ENCODE peak calls at places on chromosomes 16 and 17, in four cellular contexts. O, J, T and E are unnamed samples.

GRCh38 chr17:80789356-80789902 is 202.2 kb upstream of the CHMP6 start:
- DNase-seq in O (no peak), J (no peak), T (no peak), E (peak)

GRCh38 chr16:4328580-4329353 is 12.9 kb downstream of the GLIS2 start:
- DNase-seq in O (no peak), J (no peak), T (no peak), E (no peak)

GRCh38 chr16:9197957-9198661 is 106.7 kb downstream of the HAPSTR1 start:
- DNase-seq in O (no peak), J (no peak), T (no peak), E (no peak)

GRCh38 chr17:65813306-65813705 is 251.9 kb upstream of the AXIN2 start:
- DNase-seq in O (no peak), J (no peak), T (no peak), E (no peak)

GRCh38 chr16:68005786-68006286 is 6.6 kb upstream of the DPEP2 start:
- DNase-seq in O (peak), J (no peak), T (no peak), E (no peak)

GRCh38 chr16:8866118-8866883 is 2.5 kb downstream of the CARHSP1 start:
- DNase-seq in O (peak), J (peak), T (peak), E (no peak)

GRCh38 chr17:71413935-71414334 is 706.9 kb upstream of the SOX9 start:
- DNase-seq in O (no peak), J (no peak), T (no peak), E (no peak)

GRCh38 chr16:82629441-82630027 is 2.8 kb downstream of the CDH13 start:
- DNase-seq in O (no peak), J (no peak), T (no peak), E (no peak)

GRCh38 chr17:28379814-28380571 is 8.5 kb downstream of the SARM1 start:
- DNase-seq in O (no peak), J (peak), T (no peak), E (no peak)

GRCh38 chr16:9092282-9092962 is 978 bp downstream of the HAPSTR1 start:
- DNase-seq in O (peak), J (peak), T (no peak), E (peak)

GRCh38 chr17:70796757-70797156 is 627.4 kb downstream of the KCNJ2 start:
- DNase-seq in O (no peak), J (no peak), T (no peak), E (no peak)

GRCh38 chr16:51450913-51451312 is 299.8 kb upstream of the SALL1 start:
- DNase-seq in O (no peak), J (no peak), T (no peak), E (no peak)

GRCh38 chr16:67672739-67673662 is 6.4 kb downstream of the C16orf86 start:
- DNase-seq in O (peak), J (peak), T (no peak), E (peak)

GRCh38 chr17:6548578-6549330 is 7.6 kb downstream of the PITPNM3 start:
- DNase-seq in O (no peak), J (peak), T (no peak), E (no peak)

GRCh38 chr16:23842137-23842600 is 6.4 kb downstream of the PRKCB start:
- DNase-seq in O (no peak), J (no peak), T (no peak), E (no peak)

GRCh38 chr17:82449883-82450356 is 632 bp downstream of the CYBC1 start:
- DNase-seq in O (no peak), J (no peak), T (no peak), E (no peak)

GRCh38 chr17:82449136-82449882 is 1.2 kb downstream of the CYBC1 start:
- DNase-seq in O (no peak), J (no peak), T (no peak), E (no peak)

GRCh38 chr17:82446649-82447048 is 3.9 kb downstream of the CYBC1 start:
- DNase-seq in O (no peak), J (no peak), T (no peak), E (no peak)

GRCh38 chr17:82452162-82452561 is 1.6 kb upstream of the CYBC1 start:
- DNase-seq in O (no peak), J (no peak), T (no peak), E (no peak)

GRCh38 chr17:82450357-82451106 is at the start of gene CYBC1:
- DNase-seq in O (peak), J (peak), T (no peak), E (peak)
- TF ChIP-seq POLR2A in O (peak), J (peak), T (peak), E (peak)

GRCh38 chr16:46916980-46917379 is 32.8 kb downstream of the GPT2 start:
- DNase-seq in O (peak), J (peak), T (no peak), E (peak)

GRCh38 chr16:46920402-46921068 is 36.4 kb downstream of the GPT2 start:
- DNase-seq in O (no peak), J (peak), T (no peak), E (no peak)

GRCh38 chr16:46918400-46918799 is 34.2 kb downstream of the GPT2 start:
- DNase-seq in O (no peak), J (no peak), T (no peak), E (no peak)

GRCh38 chr16:46922239-46922638 is 38.1 kb downstream of the GPT2 start:
- DNase-seq in O (no peak), J (no peak), T (no peak), E (no peak)

DNA sequence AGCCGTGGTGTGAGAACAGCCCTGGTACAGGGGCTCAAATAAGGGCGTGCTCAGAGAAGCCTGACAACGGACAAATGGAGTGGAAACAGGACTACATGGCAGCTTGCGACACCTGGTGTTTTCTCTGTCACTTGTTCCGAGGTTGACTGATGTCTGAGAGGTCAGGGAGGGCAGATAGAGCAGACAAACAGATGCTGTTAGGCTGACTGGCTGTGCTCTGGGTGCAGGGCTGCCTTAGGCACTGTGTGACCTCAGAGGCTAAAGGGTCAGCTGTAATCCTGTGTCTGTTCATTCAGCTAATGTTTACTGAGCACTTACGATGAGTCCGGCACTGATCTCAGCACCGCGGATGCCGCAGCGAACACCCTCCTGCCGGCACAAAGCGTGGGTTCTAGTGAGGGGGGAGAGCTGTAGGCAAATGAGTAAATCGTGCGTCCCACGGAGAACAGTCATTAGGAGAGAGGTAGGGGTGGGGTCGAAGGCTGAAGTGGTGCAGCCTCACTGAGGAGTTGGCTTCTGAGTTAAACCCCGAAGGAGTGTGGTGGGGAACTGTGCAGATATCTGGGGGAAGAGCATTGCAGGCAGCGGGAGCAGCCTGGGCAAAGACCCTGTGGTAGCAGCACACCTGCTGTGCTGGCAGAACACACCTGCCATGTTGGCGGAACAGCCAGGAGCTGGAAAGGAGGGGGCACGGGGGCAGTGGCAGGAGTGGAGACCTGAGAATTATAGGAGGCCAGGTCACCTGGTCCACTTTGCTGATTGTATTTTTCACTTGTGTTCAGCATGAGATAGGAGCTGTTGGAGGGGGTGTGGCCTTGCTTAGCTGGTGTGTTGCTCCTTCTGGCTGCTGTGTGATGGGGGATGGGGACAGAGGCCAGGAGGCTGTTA is 35.0 kb downstream of the GPT2 start:
- DNase-seq in O (peak), J (peak), T (no peak), E (no peak)
- TF ChIP-seq RNF2 in O (no peak), J (no peak), T (no peak), E (no peak)

DNA sequence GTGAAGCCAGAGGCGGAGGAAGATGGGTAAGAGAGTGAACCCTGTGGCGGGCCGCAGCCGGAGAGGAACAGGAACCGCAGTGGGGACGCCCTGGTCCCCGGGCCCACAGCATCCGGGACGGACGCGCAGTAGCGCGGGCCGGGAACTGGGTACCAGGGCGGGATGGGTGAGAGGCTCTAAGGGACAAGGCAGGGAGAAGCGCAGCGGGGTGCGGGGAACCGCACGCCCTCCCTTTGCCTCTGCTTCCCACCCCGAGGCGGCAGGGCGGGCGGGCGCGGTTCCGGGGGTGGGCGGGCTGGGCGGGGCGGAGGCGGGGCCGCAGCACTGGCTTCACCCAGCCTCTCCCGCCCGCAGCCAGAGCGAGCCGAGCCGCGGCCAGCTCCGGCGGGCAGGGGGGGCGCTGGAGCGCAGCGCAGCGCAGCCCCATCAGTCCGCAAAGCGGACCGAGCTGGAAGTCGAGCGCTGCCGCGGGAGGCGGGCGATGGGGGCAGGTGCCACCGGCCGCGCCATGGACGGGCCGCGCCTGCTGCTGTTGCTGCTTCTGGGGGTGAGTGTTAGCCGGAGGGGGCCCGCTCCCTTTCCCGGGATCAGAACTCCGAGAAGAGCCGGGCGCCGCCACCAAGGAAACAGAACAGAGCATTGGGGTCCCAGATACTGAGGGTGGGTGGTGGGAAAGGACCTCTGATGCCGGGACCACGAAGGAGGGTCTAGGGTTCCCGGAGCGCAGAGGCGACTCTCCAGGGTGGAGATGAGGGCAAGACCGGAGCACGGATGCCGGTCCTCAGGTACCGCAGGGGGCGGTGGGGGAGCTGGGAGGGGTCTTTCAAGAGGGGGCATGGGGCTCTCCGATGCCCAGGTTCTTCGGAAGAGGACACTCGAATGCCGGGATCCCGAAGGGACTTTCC is at the start of gene NGFR:
- DNase-seq in O (peak), J (no peak), T (no peak), E (no peak)
- TF ChIP-seq POLR2A in O (no peak), J (no peak), T (peak), E (peak)

DNA sequence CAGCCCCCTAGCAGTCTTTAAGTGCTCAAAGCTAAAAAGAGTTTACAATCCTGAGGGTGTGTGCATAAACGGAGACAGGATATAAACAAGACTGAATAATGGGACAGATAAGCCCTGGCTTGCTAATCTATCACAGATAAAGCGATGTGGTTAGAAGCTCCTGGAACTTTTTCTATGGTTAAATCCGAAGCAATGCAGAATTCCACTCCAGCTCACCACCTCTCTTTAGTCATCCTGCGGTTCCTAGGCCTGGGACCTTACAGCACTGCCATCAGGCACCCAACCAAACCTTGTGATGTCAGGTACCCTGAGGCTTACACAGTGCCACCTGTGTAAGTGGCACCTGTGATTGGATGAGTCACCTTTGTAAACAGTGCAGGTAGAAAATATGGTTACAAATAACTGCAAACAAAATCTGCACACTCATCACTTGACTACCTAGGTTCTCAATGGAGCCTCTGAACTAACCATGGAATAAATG is 31.5 kb upstream of the B4GALNT2 start:
- DNase-seq in O (no peak), J (no peak), T (no peak), E (no peak)
- TF ChIP-seq RNF2 in O (no peak), J (no peak), T (no peak), E (no peak)

GRCh38 chr16:31530405-31530804 is 2.7 kb downstream of the AHSP start:
- DNase-seq in O (no peak), J (no peak), T (no peak), E (no peak)

GRCh38 chr16:31528726-31529397 is 1.2 kb downstream of the AHSP start:
- DNase-seq in O (no peak), J (no peak), T (no peak), E (no peak)

GRCh38 chr16:31529398-31530312 is 2.0 kb downstream of the AHSP start:
- DNase-seq in O (peak), J (no peak), T (no peak), E (no peak)

GRCh38 chr16:31532120-31532519 is 4.4 kb downstream of the AHSP start:
- DNase-seq in O (no peak), J (no peak), T (no peak), E (no peak)

DNA sequence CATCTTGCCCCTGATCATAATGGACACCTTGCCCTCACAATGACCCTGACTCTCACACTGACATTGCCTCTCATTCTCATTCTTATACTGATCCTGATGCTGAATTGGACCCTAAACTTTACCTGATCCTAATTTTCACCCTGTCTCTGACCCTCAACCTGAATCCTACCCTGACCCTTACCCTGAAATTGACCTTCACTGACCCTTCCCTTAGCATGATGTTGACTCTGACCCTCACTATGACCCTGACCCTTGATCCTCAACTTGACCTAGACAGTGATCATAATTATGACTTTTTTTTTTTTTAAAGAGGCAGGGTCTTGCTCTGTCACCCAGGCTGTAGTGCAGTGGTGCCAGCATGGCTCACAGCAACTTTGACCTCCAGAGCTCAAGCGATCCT is 3.4 kb downstream of the AHSP start:
- DNase-seq in O (no peak), J (no peak), T (no peak), E (no peak)
- TF ChIP-seq POLR2A in O (no peak), J (no peak), T (no peak), E (no peak)

GRCh38 chr17:22464041-22464440 is 771.7 kb downstream of the KCNJ18 start:
- DNase-seq in O (no peak), J (no peak), T (no peak), E (no peak)

GRCh38 chr17:22462461-22462860 is 770.1 kb downstream of the KCNJ18 start:
- DNase-seq in O (no peak), J (no peak), T (no peak), E (no peak)

GRCh38 chr17:22461460-22462145 is 769.3 kb downstream of the KCNJ18 start:
- DNase-seq in O (peak), J (no peak), T (no peak), E (no peak)

GRCh38 chr17:22460461-22461063 is 768.2 kb downstream of the KCNJ18 start:
- DNase-seq in O (no peak), J (no peak), T (no peak), E (no peak)

GRCh38 chr17:22463110-22463850 is 771.0 kb downstream of the KCNJ18 start:
- DNase-seq in O (peak), J (no peak), T (no peak), E (no peak)
- TF ChIP-seq RNF2 in O (no peak), J (no peak), T (no peak), E (no peak)

GRCh38 chr17:76240461-76241204 is at the start of gene RNF157:
- DNase-seq in O (peak), J (peak), T (no peak), E (peak)
- TF ChIP-seq POLR2A in O (peak), J (no peak), T (peak), E (peak)

GRCh38 chr16:85676466-85676865 is 12.3 kb downstream of the GINS2 start:
- DNase-seq in O (no peak), J (no peak), T (no peak), E (no peak)

GRCh38 chr16:85674418-85674755 is 14.4 kb downstream of the GINS2 start:
- DNase-seq in O (no peak), J (no peak), T (no peak), E (no peak)

GRCh38 chr16:85673529-85674417 is 15.0 kb downstream of the GINS2 start:
- DNase-seq in O (no peak), J (no peak), T (no peak), E (no peak)

GRCh38 chr16:85674828-85675227 is 13.9 kb downstream of the GINS2 start:
- DNase-seq in O (no peak), J (no peak), T (no peak), E (no peak)

GRCh38 chr16:85675528-85675927 is 13.2 kb downstream of the GINS2 start:
- DNase-seq in O (peak), J (peak), T (no peak), E (peak)
- TF ChIP-seq RNF2 in O (no peak), J (no peak), T (no peak), E (no peak)

GRCh38 chr16:26281681-26282080 is 589.9 kb downstream of the HS3ST4 start:
- DNase-seq in O (no peak), J (no peak), T (no peak), E (no peak)
- TF ChIP-seq POLR2A in O (no peak), J (no peak), T (no peak), E (no peak)